ENCODE peak calls at places on chromosomes 5 and 9, in five cellular contexts. E is suprapubic skin, M is HCT116, K is H1, O is tibial nerve. F is an unnamed sample.

GRCh38 chr5:136053336-136054121 is 24.7 kb downstream of the TGFBI start:
- DNase-seq in O (peak), M (peak), K (no peak), E (peak), F (peak)

GRCh38 chr9:4324513-4324912 is 24.6 kb upstream of the GLIS3 start:
- DNase-seq in E (no peak), M (no peak), K (no peak), O (no peak), F (no peak)

GRCh38 chr5:137957948-137958347 is 68.7 kb downstream of the PKD2L2 start:
- DNase-seq in O (no peak), E (no peak), M (no peak), K (no peak), F (no peak)

GRCh38 chr5:80655231-80655784 is 525 bp upstream of the DHFR start:
- DNase-seq in O (no peak), E (no peak), K (no peak), M (no peak), F (no peak)

GRCh38 chr5:160289721-160290120 is 22.6 kb downstream of the CCNJL start:
- DNase-seq in K (no peak), M (no peak), O (no peak), E (no peak), F (no peak)

GRCh38 chr5:153050496-153051179 is 439.8 kb upstream of the GRIA1 start:
- DNase-seq in M (no peak), O (no peak), K (no peak), E (no peak), F (no peak)

GRCh38 chr5:177458912-177459350 is 12.3 kb downstream of the PRR7 start:
- DNase-seq in O (no peak), E (no peak), M (no peak), K (no peak), F (peak)

GRCh38 chr9:8961186-8961666 is 1161.6 kb upstream of the DMAC1 start:
- DNase-seq in K (no peak), O (peak), E (no peak), M (no peak), F (no peak)

GRCh38 chr5:160787247-160787646 is 64.8 kb downstream of the ATP10B start:
- DNase-seq in E (no peak), O (no peak), K (peak), M (no peak), F (no peak)

GRCh38 chr5:1805736-1806135 is 4.5 kb downstream of the NDUFS6 start:
- DNase-seq in M (no peak), E (no peak), O (no peak), K (no peak), F (no peak)

GRCh38 chr9:2602704-2603116 is 18.9 kb upstream of the VLDLR start:
- DNase-seq in E (no peak), K (no peak), M (no peak), O (no peak), F (no peak)

GRCh38 chr9:26791274-26791673 is 101.3 kb downstream of the CAAP1 start:
- DNase-seq in M (no peak), K (no peak), E (no peak), O (no peak), F (no peak)

GRCh38 chr9:78622131-78622530 is 325.2 kb downstream of the PSAT1 start:
- DNase-seq in O (no peak), K (no peak), M (no peak), E (no peak), F (no peak)

GRCh38 chr5:167250996-167251395 is 1040.4 kb upstream of the WWC1 start:
- DNase-seq in O (no peak), E (no peak), M (no peak), K (no peak), F (no peak)

GRCh38 chr5:76544268-76544926 is 78.8 kb downstream of the F2RL2 start:
- DNase-seq in K (no peak), M (peak), O (no peak), E (no peak), F (no peak)

GRCh38 chr5:9835121-9835770 is 205.1 kb upstream of the TAS2R1 start:
- DNase-seq in M (no peak), O (no peak), K (no peak), E (no peak), F (no peak)

GRCh38 chr5:35247645-35248034 is 17.4 kb upstream of the PRLR start:
- DNase-seq in M (no peak), E (no peak), O (no peak), K (no peak), F (no peak)

GRCh38 chr5:173234129-173234793 is 745 bp downstream of the NKX2-5 start:
- DNase-seq in K (no peak), O (no peak), M (no peak), E (no peak), F (no peak)

GRCh38 chr5:145347026-145347616 is 488.0 kb downstream of the PRELID2 start:
- DNase-seq in E (no peak), O (no peak), M (peak), K (no peak), F (no peak)

GRCh38 chr5:132821791-132822190 is 8.7 kb downstream of the SHROOM1 start:
- DNase-seq in M (no peak), O (no peak), K (no peak), E (no peak), F (no peak)

GRCh38 chr5:115374057-115374775 is 77.8 kb upstream of the CCDC112 start:
- DNase-seq in O (no peak), E (no peak), M (no peak), K (no peak), F (no peak)

GRCh38 chr5:84028093-84028492 is 307.4 kb upstream of the HAPLN1 start:
- DNase-seq in M (no peak), O (no peak), E (no peak), K (no peak), F (no peak)

GRCh38 chr5:84085387-84086041 is 299.2 kb downstream of the EDIL3 start:
- DNase-seq in M (no peak), E (no peak), K (no peak), O (no peak), F (no peak)

GRCh38 chr5:128838631-128839030 is 126.7 kb upstream of the SLC27A6 start:
- DNase-seq in E (no peak), O (no peak), M (no peak), K (no peak), F (no peak)

GRCh38 chr5:168311061-168311566 is 19.7 kb downstream of the WWC1 start:
- DNase-seq in M (no peak), K (no peak), E (no peak), O (no peak), F (no peak)

GRCh38 chr5:176851871-176852270 is 41.5 kb downstream of the UNC5A start:
- DNase-seq in O (no peak), M (no peak), E (no peak), K (no peak), F (no peak)

GRCh38 chr9:134827993-134828392 is 52.6 kb upstream of the FCN2 start:
- DNase-seq in E (no peak), M (no peak), K (no peak), O (no peak), F (no peak)

GRCh38 chr5:109225695-109226094 is 184.1 kb downstream of the PJA2 start:
- DNase-seq in K (no peak), O (peak), M (no peak), E (no peak), F (no peak)

GRCh38 chr5:61806491-61807020 is 474.5 kb downstream of the ZSWIM6 start:
- DNase-seq in K (no peak), M (no peak), E (no peak), O (no peak), F (no peak)

GRCh38 chr5:81097733-81098132 is 135.4 kb upstream of the CKMT2 start:
- DNase-seq in O (no peak), K (no peak), M (no peak), E (no peak), F (no peak)

GRCh38 chr9:137982132-137982666 is 104.6 kb downstream of the CACNA1B start:
- DNase-seq in O (no peak), E (no peak), M (peak), K (no peak), F (no peak)

GRCh38 chr9:72362680-72363139 is 2.3 kb downstream of the ZFAND5 start:
- DNase-seq in O (peak), E (no peak), K (no peak), M (no peak), F (no peak)

GRCh38 chr5:177303121-177303924 is at the start of the genes PRELID1 and RAB24:
- DNase-seq in K (no peak), E (peak), M (no peak), O (peak), F (peak)

GRCh38 chr9:4905135-4905490 is 80.0 kb upstream of the JAK2 start:
- DNase-seq in K (no peak), M (no peak), E (no peak), O (no peak), F (no peak)

GRCh38 chr5:3659907-3660306 is 64.3 kb downstream of the IRX1 start:
- DNase-seq in O (no peak), E (no peak), K (no peak), M (no peak), F (no peak)

GRCh38 chr5:120405923-120406322 is 58.2 kb upstream of the PRR16 start:
- DNase-seq in K (no peak), O (no peak), E (no peak), M (no peak), F (no peak)

GRCh38 chr5:148290271-148291195 is 21.7 kb upstream of the SPINK7 start:
- DNase-seq in K (no peak), M (peak), E (no peak), O (no peak), F (no peak)

GRCh38 chr5:10311595-10312425 is 4.1 kb upstream of the CMBL start:
- DNase-seq in M (no peak), O (no peak), K (no peak), E (no peak), F (no peak)

GRCh38 chr5:115068239-115069086 is 101.2 kb downstream of the TRIM36 start:
- DNase-seq in M (peak), K (no peak), O (no peak), E (no peak), F (peak)

GRCh38 chr9:96392263-96392662 is 8.8 kb upstream of the SLC35D2 start:
- DNase-seq in K (no peak), O (no peak), E (no peak), M (no peak), F (no peak)

GRCh38 chr9:96395964-96396363 is 12.5 kb upstream of the SLC35D2 start:
- DNase-seq in O (no peak), E (no peak), M (no peak), K (no peak), F (no peak)

GRCh38 chr9:96394832-96395496 is 11.5 kb upstream of the SLC35D2 start:
- DNase-seq in O (no peak), E (no peak), K (no peak), M (no peak), F (no peak)

GRCh38 chr9:96388144-96388543 is 4.6 kb upstream of the SLC35D2 start:
- DNase-seq in O (no peak), M (no peak), E (no peak), K (no peak), F (no peak)

DNA sequence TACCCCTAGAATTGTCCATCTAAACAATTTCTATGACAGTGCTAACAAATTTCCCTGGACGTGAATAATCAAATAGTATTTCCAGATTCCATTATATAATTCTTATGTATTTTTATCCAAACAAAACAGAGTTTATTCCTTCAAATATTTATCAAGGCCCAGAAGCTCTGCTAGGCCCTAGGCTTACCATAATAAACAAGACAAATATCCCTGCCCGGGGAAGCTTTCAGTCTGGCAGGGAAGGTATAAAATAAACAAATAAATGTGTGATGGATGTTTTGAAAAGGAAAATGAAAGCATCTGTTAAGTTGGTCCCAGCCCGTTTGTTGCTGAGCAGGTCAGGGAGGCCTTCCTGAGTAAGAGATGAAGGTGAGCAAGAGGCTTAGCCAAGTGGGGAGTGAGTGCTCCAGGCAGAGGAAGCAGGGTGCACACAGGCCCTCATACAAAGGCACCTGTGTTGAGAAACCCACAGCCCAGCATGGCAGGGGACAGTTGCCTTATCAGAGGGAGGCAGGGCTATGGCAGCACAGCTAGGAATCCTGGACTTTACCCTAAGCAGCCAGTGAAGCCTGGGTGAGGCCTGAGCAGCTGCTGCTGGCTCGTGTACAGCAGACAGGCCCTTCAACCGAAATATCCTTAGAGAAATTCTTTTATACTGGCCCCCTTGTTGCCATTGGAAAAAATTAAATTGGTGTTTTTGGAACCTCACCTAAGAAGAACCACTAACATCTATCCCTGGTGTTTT is 7.7 kb upstream of the SLC35D2 start:
- DNase-seq in E (no peak), O (no peak), M (no peak), K (no peak), F (no peak)
- TF ChIP-seq POLR2A in E (no peak), O (no peak), M (no peak), K (no peak), F (no peak)

DNA sequence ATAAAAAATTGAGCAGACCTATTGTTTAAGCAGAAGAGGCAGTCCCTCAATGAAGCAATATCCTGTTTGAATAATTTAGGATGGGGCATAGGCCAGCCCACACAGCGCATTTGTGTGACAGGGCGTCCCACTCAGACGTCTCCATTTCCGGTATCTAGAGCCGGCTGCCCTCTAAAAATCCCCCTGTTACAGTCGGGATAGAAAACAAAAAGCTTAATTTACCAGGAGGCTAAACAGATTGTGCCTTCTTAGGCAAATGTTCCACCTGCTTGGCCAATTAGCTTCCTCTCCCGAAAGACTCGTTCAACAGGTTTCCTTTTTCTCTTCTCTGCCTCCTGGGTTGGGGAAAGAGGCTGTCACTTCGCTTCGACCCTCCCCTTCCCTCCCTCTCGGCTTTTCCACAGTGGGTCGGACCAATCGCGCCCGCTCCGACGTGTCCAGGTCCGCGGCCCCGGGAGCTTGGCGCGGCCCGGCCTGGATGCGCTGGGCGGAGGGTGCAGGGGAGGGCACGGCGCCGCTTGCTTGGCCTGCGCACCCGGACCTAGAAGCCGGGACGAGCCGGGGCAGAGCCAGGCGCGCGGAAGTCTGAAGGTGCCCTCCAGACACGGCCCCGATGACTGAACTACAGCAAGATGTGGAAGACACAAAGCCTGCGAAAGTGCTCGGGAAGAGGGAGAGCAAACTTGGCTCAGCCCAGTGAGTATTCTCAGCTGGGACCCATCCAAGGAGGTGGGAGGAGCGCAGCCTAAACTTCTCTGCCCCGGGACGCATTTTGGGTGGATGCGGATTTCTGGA is at the start of gene GRAMD2B:
- DNase-seq in E (peak), K (peak), M (peak), O (peak), F (peak)
- TF ChIP-seq POLR2A in E (peak), K (peak), M (peak), O (peak), F (peak)

DNA sequence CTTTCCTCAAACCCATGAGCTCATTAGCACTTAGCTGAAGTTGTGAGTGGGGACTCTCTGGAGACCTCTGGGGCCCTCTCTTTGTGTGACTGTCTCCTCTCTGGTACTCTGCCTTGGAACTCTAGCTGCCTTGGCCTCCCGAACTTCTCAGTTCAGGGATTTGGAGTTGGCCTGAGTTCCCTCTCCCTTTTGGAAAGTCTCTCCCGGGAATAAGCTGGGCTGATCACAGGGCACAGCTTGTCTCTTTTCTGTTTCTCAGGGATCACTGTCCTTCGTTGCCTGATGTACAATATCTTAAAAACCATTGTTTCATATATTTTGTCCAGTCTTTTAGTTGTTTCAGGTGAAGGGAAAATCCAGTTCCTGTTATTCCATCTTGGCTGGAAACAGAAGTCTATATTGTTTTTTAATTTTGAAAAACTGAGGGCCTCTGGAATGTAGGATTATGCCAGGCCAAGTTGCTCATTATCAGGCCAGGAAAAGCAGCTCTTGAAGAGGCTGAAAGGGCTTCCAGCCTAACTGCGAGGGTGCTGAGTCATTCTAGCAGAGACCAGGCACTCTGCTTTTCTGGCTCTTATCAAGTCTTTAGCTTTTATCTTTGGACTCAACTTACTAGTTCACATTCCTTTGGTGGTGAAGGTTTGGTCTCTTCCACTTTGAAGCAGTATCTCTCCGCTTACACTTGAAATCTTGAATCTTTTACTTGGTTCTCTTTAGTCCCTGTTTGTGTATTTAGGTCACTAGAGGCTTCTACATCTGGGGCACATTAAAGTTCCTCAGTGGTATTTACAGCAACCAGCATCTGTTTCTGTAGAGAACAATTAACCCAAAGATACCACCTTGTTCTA is 8.4 kb upstream of the RGS3 start:
- DNase-seq in K (no peak), O (peak), E (no peak), M (peak), F (no peak)
- TF ChIP-seq POLR2A in K (no peak), O (no peak), E (no peak), M (no peak), F (no peak)

DNA sequence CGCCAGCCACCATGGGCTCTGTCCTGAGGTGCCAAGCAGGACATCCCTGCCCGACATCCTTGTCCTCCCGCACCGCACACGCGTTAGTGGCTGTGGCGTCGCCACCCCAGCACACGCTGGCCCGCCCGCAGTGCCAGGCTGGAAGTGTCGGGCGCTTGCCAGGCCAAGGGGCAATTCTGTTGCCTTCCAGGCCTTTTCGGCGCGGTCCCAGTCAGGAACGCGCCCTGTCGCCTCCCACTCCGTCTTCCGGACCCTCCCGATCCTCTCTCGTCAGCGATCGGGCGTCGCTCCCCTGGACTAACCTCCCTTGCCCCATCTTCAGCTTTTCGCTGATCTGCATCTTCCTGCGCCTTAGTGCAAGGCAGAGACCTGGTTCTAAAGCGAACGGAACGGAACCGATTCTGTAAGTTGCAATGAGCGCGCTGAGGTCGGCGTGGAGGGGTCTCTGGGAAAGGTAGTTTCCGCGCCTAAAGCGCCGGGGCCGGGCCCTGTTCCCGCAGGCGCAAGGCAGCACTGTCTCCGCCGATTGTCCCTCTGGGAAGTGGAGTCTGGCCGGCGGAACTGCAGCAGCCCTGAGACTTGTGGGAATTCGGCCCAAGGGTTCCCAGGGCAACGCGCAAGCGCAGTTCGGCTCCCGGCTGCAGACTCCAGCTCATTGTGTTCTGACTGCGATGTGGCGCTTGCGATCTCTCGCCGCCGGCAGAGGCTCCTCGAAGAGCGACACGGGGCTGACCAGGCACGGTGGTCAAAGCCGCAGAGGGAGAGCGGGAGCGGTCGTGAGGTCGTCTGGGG is at the start of gene ZNF454:
- DNase-seq in K (peak), M (no peak), E (peak), O (peak), F (no peak)
- TF ChIP-seq POLR2A in K (no peak), M (no peak), E (no peak), O (peak), F (no peak)

F was measured in H54.